ENCODE peak calls at places on chromosomes 5 and 9, in ten cellular contexts. One of them, this sample, is unnamed.

GRCh38 chr9:117325789-117326185 is 89.1 kb downstream of the ASTN2 start:
- DNase-seq in B cell: no peak
- DNase-seq in astrocyte: no peak
- DNase-seq in cardiac muscle cell: no peak
- DNase-seq in heart left ventricle: no peak
- DNase-seq in A549: no peak
- DNase-seq in endothelial cell: no peak
- DNase-seq in neural progenitor cell: no peak
- DNase-seq in epithelial cell of esophagus: no peak
- DNase-seq in uterus: no peak
- DNase-seq in this sample: no peak

GRCh38 chr5:170312666-170313065 is 15.1 kb upstream of the LCP2 start:
- DNase-seq in B cell: no peak
- DNase-seq in astrocyte: peak; percentile 24
- DNase-seq in cardiac muscle cell: peak; percentile 61
- DNase-seq in heart left ventricle: no peak
- DNase-seq in A549: no peak
- DNase-seq in endothelial cell: no peak
- DNase-seq in neural progenitor cell: no peak
- DNase-seq in epithelial cell of esophagus: peak; percentile 77
- DNase-seq in uterus: no peak
- DNase-seq in this sample: no peak

GRCh38 chr5:142048272-142048671 is 35.4 kb upstream of the GNPDA1 start:
- DNase-seq in B cell: no peak
- DNase-seq in astrocyte: no peak
- DNase-seq in cardiac muscle cell: no peak
- DNase-seq in heart left ventricle: no peak
- DNase-seq in A549: no peak
- DNase-seq in endothelial cell: no peak
- DNase-seq in neural progenitor cell: peak; percentile 17
- DNase-seq in epithelial cell of esophagus: no peak
- DNase-seq in uterus: no peak
- DNase-seq in this sample: no peak

GRCh38 chr5:154406231-154406630 is 39.6 kb upstream of the SAP30L start:
- DNase-seq in B cell: no peak
- DNase-seq in astrocyte: peak; percentile 87
- DNase-seq in cardiac muscle cell: no peak
- DNase-seq in heart left ventricle: no peak
- DNase-seq in A549: no peak
- DNase-seq in endothelial cell: no peak
- DNase-seq in neural progenitor cell: no peak
- DNase-seq in epithelial cell of esophagus: peak; percentile 63
- DNase-seq in uterus: no peak
- DNase-seq in this sample: no peak

GRCh38 chr5:126998201-126998631 is 32.1 kb downstream of the MARCHF3 start:
- DNase-seq in B cell: no peak
- DNase-seq in astrocyte: peak; percentile 41
- DNase-seq in cardiac muscle cell: peak; percentile 44
- DNase-seq in heart left ventricle: no peak
- DNase-seq in A549: no peak
- DNase-seq in endothelial cell: no peak
- DNase-seq in neural progenitor cell: no peak
- DNase-seq in epithelial cell of esophagus: no peak
- DNase-seq in uterus: no peak
- DNase-seq in this sample: no peak

GRCh38 chr9:6938447-6938846 is 180.7 kb downstream of the KDM4C start:
- DNase-seq in B cell: no peak
- DNase-seq in astrocyte: peak; percentile 98
- DNase-seq in cardiac muscle cell: peak; percentile 93
- DNase-seq in heart left ventricle: no peak
- DNase-seq in A549: no peak
- DNase-seq in endothelial cell: no peak
- DNase-seq in neural progenitor cell: no peak
- DNase-seq in epithelial cell of esophagus: no peak
- DNase-seq in uterus: no peak
- DNase-seq in this sample: no peak

GRCh38 chr9:93346240-93347112 is 105.0 kb upstream of the FAM120A start:
- DNase-seq in B cell: no peak
- DNase-seq in astrocyte: peak; percentile 1
- DNase-seq in cardiac muscle cell: peak; percentile 26
- DNase-seq in heart left ventricle: no peak
- DNase-seq in A549: no peak
- DNase-seq in endothelial cell: peak; percentile 38
- DNase-seq in neural progenitor cell: peak; percentile 80
- DNase-seq in epithelial cell of esophagus: no peak
- DNase-seq in uterus: no peak
- DNase-seq in this sample: no peak

GRCh38 chr9:122332643-122333042 is 38.2 kb upstream of the PTGS1 start:
- DNase-seq in B cell: no peak
- DNase-seq in astrocyte: no peak
- DNase-seq in cardiac muscle cell: no peak
- DNase-seq in heart left ventricle: no peak
- DNase-seq in A549: no peak
- DNase-seq in endothelial cell: no peak
- DNase-seq in neural progenitor cell: no peak
- DNase-seq in epithelial cell of esophagus: no peak
- DNase-seq in uterus: no peak
- DNase-seq in this sample: no peak

GRCh38 chr9:124474151-124474550 is 23.9 kb downstream of the ADGRD2 start:
- DNase-seq in B cell: no peak
- DNase-seq in astrocyte: no peak
- DNase-seq in cardiac muscle cell: no peak
- DNase-seq in heart left ventricle: no peak
- DNase-seq in A549: no peak
- DNase-seq in endothelial cell: no peak
- DNase-seq in neural progenitor cell: no peak
- DNase-seq in epithelial cell of esophagus: no peak
- DNase-seq in uterus: no peak
- DNase-seq in this sample: no peak

GRCh38 chr9:74645007-74645639 is 148.0 kb downstream of the RORB start:
- DNase-seq in B cell: no peak
- DNase-seq in astrocyte: no peak
- DNase-seq in cardiac muscle cell: peak; percentile 28
- DNase-seq in heart left ventricle: no peak
- DNase-seq in A549: no peak
- DNase-seq in endothelial cell: peak; percentile 18
- DNase-seq in neural progenitor cell: peak; percentile 69
- DNase-seq in epithelial cell of esophagus: peak; percentile 16
- DNase-seq in uterus: no peak
- DNase-seq in this sample: no peak

GRCh38 chr9:136110082-136111061 is 8.3 kb downstream of the TMEM250 start:
- DNase-seq in B cell: no peak
- DNase-seq in astrocyte: no peak
- DNase-seq in cardiac muscle cell: peak; percentile 41
- DNase-seq in heart left ventricle: no peak
- DNase-seq in A549: no peak
- DNase-seq in endothelial cell: no peak
- DNase-seq in neural progenitor cell: peak; percentile 64
- DNase-seq in epithelial cell of esophagus: no peak
- DNase-seq in uterus: no peak
- DNase-seq in this sample: no peak

GRCh38 chr9:129752915-129753724 is at the start of gene PTGES:
- DNase-seq in B cell: no peak
- DNase-seq in astrocyte: peak; percentile 71
- DNase-seq in cardiac muscle cell: peak; percentile 92
- DNase-seq in heart left ventricle: peak; percentile 79
- DNase-seq in A549: peak; percentile 91
- DNase-seq in endothelial cell: peak; percentile 49
- DNase-seq in neural progenitor cell: peak; percentile 79
- DNase-seq in epithelial cell of esophagus: peak; percentile 78
- DNase-seq in uterus: peak; percentile 74
- DNase-seq in this sample: no peak

GRCh38 chr9:138102246-138103051 is 224.9 kb downstream of the CACNA1B start:
- DNase-seq in B cell: peak; percentile 22
- DNase-seq in astrocyte: no peak
- DNase-seq in cardiac muscle cell: no peak
- DNase-seq in heart left ventricle: no peak
- DNase-seq in A549: no peak
- DNase-seq in endothelial cell: no peak
- DNase-seq in neural progenitor cell: no peak
- DNase-seq in epithelial cell of esophagus: no peak
- DNase-seq in uterus: no peak
- DNase-seq in this sample: no peak

GRCh38 chr9:31683126-31683525 is 701.3 kb upstream of the ACO1 start:
- DNase-seq in B cell: no peak
- DNase-seq in astrocyte: no peak
- DNase-seq in cardiac muscle cell: no peak
- DNase-seq in heart left ventricle: no peak
- DNase-seq in A549: no peak
- DNase-seq in endothelial cell: no peak
- DNase-seq in neural progenitor cell: no peak
- DNase-seq in epithelial cell of esophagus: no peak
- DNase-seq in uterus: no peak
- DNase-seq in this sample: no peak

GRCh38 chr5:104594850-104595249 is 1032.3 kb upstream of the NUDT12 start:
- DNase-seq in B cell: no peak
- DNase-seq in astrocyte: no peak
- DNase-seq in cardiac muscle cell: no peak
- DNase-seq in heart left ventricle: no peak
- DNase-seq in A549: no peak
- DNase-seq in endothelial cell: no peak
- DNase-seq in neural progenitor cell: no peak
- DNase-seq in epithelial cell of esophagus: no peak
- DNase-seq in uterus: no peak
- DNase-seq in this sample: no peak

GRCh38 chr5:120817044-120817985 is 353.2 kb downstream of the PRR16 start:
- DNase-seq in B cell: no peak
- DNase-seq in astrocyte: peak; percentile 6
- DNase-seq in cardiac muscle cell: peak; percentile 18
- DNase-seq in heart left ventricle: no peak
- DNase-seq in A549: no peak
- DNase-seq in endothelial cell: peak; percentile 16
- DNase-seq in neural progenitor cell: peak; percentile 38
- DNase-seq in epithelial cell of esophagus: peak; percentile 56
- DNase-seq in uterus: no peak
- DNase-seq in this sample: no peak
- TF ChIP-seq CTCF in B cell: no peak
- TF ChIP-seq CTCF in astrocyte: peak; percentile 50
- TF ChIP-seq CTCF in cardiac muscle cell: peak; percentile 32
- TF ChIP-seq CTCF in heart left ventricle: peak; percentile 11
- TF ChIP-seq CTCF in A549: no peak
- TF ChIP-seq CTCF in endothelial cell: peak; percentile 41
- TF ChIP-seq CTCF in neural progenitor cell: peak; percentile 65
- TF ChIP-seq CTCF in epithelial cell of esophagus: peak; percentile 77
- TF ChIP-seq CTCF in uterus: no peak
- TF ChIP-seq CTCF in this sample: peak; percentile 42

GRCh38 chr5:1468629-1469527 is 23.6 kb upstream of the SLC6A3 start:
- DNase-seq in B cell: peak; percentile 47
- DNase-seq in astrocyte: no peak
- DNase-seq in cardiac muscle cell: no peak
- DNase-seq in heart left ventricle: no peak
- DNase-seq in A549: no peak
- DNase-seq in endothelial cell: no peak
- DNase-seq in neural progenitor cell: no peak
- DNase-seq in epithelial cell of esophagus: no peak
- DNase-seq in uterus: no peak
- DNase-seq in this sample: no peak
- TF ChIP-seq CTCF in B cell: no peak
- TF ChIP-seq CTCF in astrocyte: no peak
- TF ChIP-seq CTCF in cardiac muscle cell: no peak
- TF ChIP-seq CTCF in heart left ventricle: no peak
- TF ChIP-seq CTCF in A549: no peak
- TF ChIP-seq CTCF in endothelial cell: no peak
- TF ChIP-seq CTCF in neural progenitor cell: no peak
- TF ChIP-seq CTCF in epithelial cell of esophagus: no peak
- TF ChIP-seq CTCF in uterus: no peak
- TF ChIP-seq CTCF in this sample: no peak

DNA sequence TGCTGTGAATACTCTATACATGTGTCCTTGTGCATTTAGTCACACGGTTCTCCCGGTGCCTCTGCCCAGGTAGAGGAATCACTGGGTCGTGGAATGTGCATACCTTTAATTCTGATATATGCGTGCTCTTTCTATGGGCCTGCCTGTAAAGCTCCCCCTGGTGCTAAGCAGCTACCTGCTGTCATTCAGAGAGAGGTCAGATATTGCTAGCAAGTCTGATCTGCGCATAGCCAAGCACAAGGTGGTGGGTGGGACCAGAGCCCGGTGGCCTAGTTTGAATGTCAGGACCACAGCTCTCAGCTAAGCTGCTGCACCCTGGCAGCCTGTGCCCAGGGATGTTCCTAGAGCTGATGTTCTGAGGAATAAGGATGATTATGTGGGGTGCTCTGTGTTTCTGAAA is 33.4 kb downstream of the TJP2 start:
- DNase-seq in B cell: no peak
- DNase-seq in astrocyte: no peak
- DNase-seq in cardiac muscle cell: no peak
- DNase-seq in heart left ventricle: no peak
- DNase-seq in A549: no peak
- DNase-seq in endothelial cell: no peak
- DNase-seq in neural progenitor cell: no peak
- DNase-seq in epithelial cell of esophagus: peak; percentile 21
- DNase-seq in uterus: no peak
- DNase-seq in this sample: no peak
- TF ChIP-seq CTCF in B cell: no peak
- TF ChIP-seq CTCF in astrocyte: no peak
- TF ChIP-seq CTCF in cardiac muscle cell: no peak
- TF ChIP-seq CTCF in heart left ventricle: no peak
- TF ChIP-seq CTCF in A549: no peak
- TF ChIP-seq CTCF in endothelial cell: no peak
- TF ChIP-seq CTCF in neural progenitor cell: no peak
- TF ChIP-seq CTCF in epithelial cell of esophagus: peak; percentile 28
- TF ChIP-seq CTCF in uterus: no peak
- TF ChIP-seq CTCF in this sample: no peak

GRCh38 chr5:174708466-174709207 is 15.7 kb upstream of the MSX2 start:
- DNase-seq in B cell: no peak
- DNase-seq in astrocyte: no peak
- DNase-seq in cardiac muscle cell: no peak
- DNase-seq in heart left ventricle: no peak
- DNase-seq in A549: no peak
- DNase-seq in endothelial cell: no peak
- DNase-seq in neural progenitor cell: no peak
- DNase-seq in epithelial cell of esophagus: no peak
- DNase-seq in uterus: no peak
- DNase-seq in this sample: no peak

GRCh38 chr5:174706997-174707548 is 17.3 kb upstream of the MSX2 start:
- DNase-seq in B cell: no peak
- DNase-seq in astrocyte: peak; percentile 18
- DNase-seq in cardiac muscle cell: no peak
- DNase-seq in heart left ventricle: no peak
- DNase-seq in A549: no peak
- DNase-seq in endothelial cell: no peak
- DNase-seq in neural progenitor cell: no peak
- DNase-seq in epithelial cell of esophagus: no peak
- DNase-seq in uterus: no peak
- DNase-seq in this sample: no peak

DNA sequence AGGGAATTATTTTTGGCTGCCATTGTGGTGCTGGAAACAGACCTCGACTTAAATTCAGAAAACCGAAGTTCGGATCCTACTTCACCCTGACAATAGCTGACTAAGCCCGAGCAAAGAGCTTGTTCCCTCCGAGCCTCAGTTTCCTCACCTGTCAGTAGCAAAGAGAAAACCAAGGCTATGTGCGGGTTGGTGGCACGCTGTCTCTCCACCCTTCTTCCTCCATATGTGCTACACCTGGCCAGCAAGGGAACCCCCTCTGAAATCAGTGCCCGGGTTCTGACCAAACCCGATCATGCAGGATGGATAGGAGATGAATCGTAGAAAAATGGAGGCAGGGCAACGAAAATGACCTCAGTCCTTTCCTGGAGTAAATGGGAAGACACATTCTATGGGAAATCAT is 16.7 kb upstream of the MSX2 start:
- DNase-seq in B cell: no peak
- DNase-seq in astrocyte: no peak
- DNase-seq in cardiac muscle cell: no peak
- DNase-seq in heart left ventricle: no peak
- DNase-seq in A549: no peak
- DNase-seq in endothelial cell: no peak
- DNase-seq in neural progenitor cell: no peak
- DNase-seq in epithelial cell of esophagus: no peak
- DNase-seq in uterus: no peak
- DNase-seq in this sample: no peak
- TF ChIP-seq CTCF in B cell: no peak
- TF ChIP-seq CTCF in astrocyte: no peak
- TF ChIP-seq CTCF in cardiac muscle cell: no peak
- TF ChIP-seq CTCF in heart left ventricle: no peak
- TF ChIP-seq CTCF in A549: no peak
- TF ChIP-seq CTCF in endothelial cell: no peak
- TF ChIP-seq CTCF in neural progenitor cell: no peak
- TF ChIP-seq CTCF in epithelial cell of esophagus: no peak
- TF ChIP-seq CTCF in uterus: no peak
- TF ChIP-seq CTCF in this sample: no peak

This sample was measured in D721Med.